ENCODE peak calls at places on chromosomes 6 and 20, in seven cellular contexts. One of them, this sample, is unnamed.

GRCh38 chr6:42774201-42774600 is 7.7 kb upstream of the BICRAL start:
- DNase-seq in psoas muscle: no peak
- DNase-seq in fibroblast of the aortic adventitia: no peak
- DNase-seq in HL-60: no peak
- DNase-seq in A549: no peak
- DNase-seq in right lobe of liver: no peak
- DNase-seq in AG04449: no peak
- DNase-seq in this sample: no peak

GRCh38 chr6:131754088-131754487 is 43.3 kb upstream of the CTAGE9 start:
- DNase-seq in psoas muscle: no peak
- DNase-seq in fibroblast of the aortic adventitia: peak
- DNase-seq in HL-60: no peak
- DNase-seq in A549: no peak
- DNase-seq in right lobe of liver: no peak
- DNase-seq in AG04449: peak
- DNase-seq in this sample: no peak

GRCh38 chr6:169487579-169488205 is 214.1 kb downstream of the WDR27 start:
- DNase-seq in psoas muscle: no peak
- DNase-seq in fibroblast of the aortic adventitia: peak
- DNase-seq in HL-60: no peak
- DNase-seq in A549: no peak
- DNase-seq in right lobe of liver: no peak
- DNase-seq in AG04449: no peak
- DNase-seq in this sample: no peak

GRCh38 chr20:47620808-47621805 is 119.4 kb downstream of the NCOA3 start:
- DNase-seq in psoas muscle: no peak
- DNase-seq in fibroblast of the aortic adventitia: peak
- DNase-seq in HL-60: peak
- DNase-seq in A549: no peak
- DNase-seq in right lobe of liver: no peak
- DNase-seq in AG04449: no peak
- DNase-seq in this sample: no peak

GRCh38 chr6:80457044-80457933 is 350.8 kb downstream of the BCKDHB start:
- DNase-seq in psoas muscle: peak
- DNase-seq in fibroblast of the aortic adventitia: peak
- DNase-seq in HL-60: no peak
- DNase-seq in A549: no peak
- DNase-seq in right lobe of liver: peak
- DNase-seq in AG04449: peak
- DNase-seq in this sample: no peak

GRCh38 chr20:23510000-23510590 is 19.2 kb downstream of the CST8 start:
- DNase-seq in psoas muscle: no peak
- DNase-seq in fibroblast of the aortic adventitia: no peak
- DNase-seq in HL-60: no peak
- DNase-seq in A549: no peak
- DNase-seq in right lobe of liver: no peak
- DNase-seq in AG04449: no peak
- DNase-seq in this sample: no peak

GRCh38 chr6:64505312-64505711 is 869.7 kb downstream of the PHF3 start:
- DNase-seq in psoas muscle: no peak
- DNase-seq in fibroblast of the aortic adventitia: no peak
- DNase-seq in HL-60: peak
- DNase-seq in A549: no peak
- DNase-seq in right lobe of liver: no peak
- DNase-seq in AG04449: no peak
- DNase-seq in this sample: no peak

GRCh38 chr20:37919389-37920040 is 16.6 kb downstream of the VSTM2L start:
- DNase-seq in psoas muscle: no peak
- DNase-seq in fibroblast of the aortic adventitia: no peak
- DNase-seq in HL-60: no peak
- DNase-seq in A549: no peak
- DNase-seq in right lobe of liver: no peak
- DNase-seq in AG04449: no peak
- DNase-seq in this sample: no peak

GRCh38 chr20:63529861-63530787 is 7.1 kb downstream of the PTK6 start:
- DNase-seq in psoas muscle: no peak
- DNase-seq in fibroblast of the aortic adventitia: no peak
- DNase-seq in HL-60: no peak
- DNase-seq in A549: no peak
- DNase-seq in right lobe of liver: no peak
- DNase-seq in AG04449: no peak
- DNase-seq in this sample: peak

GRCh38 chr6:42158011-42158410 is 15.2 kb upstream of the GUCA1A start:
- DNase-seq in psoas muscle: no peak
- DNase-seq in fibroblast of the aortic adventitia: peak
- DNase-seq in HL-60: no peak
- DNase-seq in A549: no peak
- DNase-seq in right lobe of liver: no peak
- DNase-seq in AG04449: no peak
- DNase-seq in this sample: no peak

GRCh38 chr20:3318226-3318884 is 79.4 kb upstream of the SLC4A11 start:
- DNase-seq in psoas muscle: no peak
- DNase-seq in fibroblast of the aortic adventitia: no peak
- DNase-seq in HL-60: no peak
- DNase-seq in A549: no peak
- DNase-seq in right lobe of liver: no peak
- DNase-seq in AG04449: no peak
- DNase-seq in this sample: no peak

GRCh38 chr6:46655803-46656202 is 3.0 kb downstream of the SLC25A27 start:
- DNase-seq in psoas muscle: no peak
- DNase-seq in fibroblast of the aortic adventitia: no peak
- DNase-seq in HL-60: peak
- DNase-seq in A549: peak
- DNase-seq in right lobe of liver: no peak
- DNase-seq in AG04449: no peak
- DNase-seq in this sample: no peak

GRCh38 chr6:165843568-165844113 is 180.6 kb upstream of the PDE10A start:
- DNase-seq in psoas muscle: no peak
- DNase-seq in fibroblast of the aortic adventitia: no peak
- DNase-seq in HL-60: no peak
- DNase-seq in A549: no peak
- DNase-seq in right lobe of liver: no peak
- DNase-seq in AG04449: no peak
- DNase-seq in this sample: no peak

GRCh38 chr6:33847867-33848266 is 44.1 kb upstream of the MLN start:
- DNase-seq in psoas muscle: no peak
- DNase-seq in fibroblast of the aortic adventitia: no peak
- DNase-seq in HL-60: no peak
- DNase-seq in A549: no peak
- DNase-seq in right lobe of liver: no peak
- DNase-seq in AG04449: no peak
- DNase-seq in this sample: no peak

GRCh38 chr6:148140772-148141557 is 201.7 kb upstream of the SASH1 start:
- DNase-seq in psoas muscle: no peak
- DNase-seq in fibroblast of the aortic adventitia: peak
- DNase-seq in HL-60: no peak
- DNase-seq in A549: peak
- DNase-seq in right lobe of liver: no peak
- DNase-seq in AG04449: no peak
- DNase-seq in this sample: no peak

GRCh38 chr6:133623621-133624020 is 265.3 kb upstream of the TCF21 start:
- DNase-seq in psoas muscle: no peak
- DNase-seq in fibroblast of the aortic adventitia: no peak
- DNase-seq in HL-60: no peak
- DNase-seq in A549: no peak
- DNase-seq in right lobe of liver: no peak
- DNase-seq in AG04449: no peak
- DNase-seq in this sample: no peak

GRCh38 chr20:45459606-45460005 is 9.9 kb upstream of the WFDC2 start:
- DNase-seq in psoas muscle: no peak
- DNase-seq in fibroblast of the aortic adventitia: peak
- DNase-seq in HL-60: no peak
- DNase-seq in A549: peak
- DNase-seq in right lobe of liver: no peak
- DNase-seq in AG04449: no peak
- DNase-seq in this sample: no peak
- TF ChIP-seq CTCF in psoas muscle: no peak
- TF ChIP-seq CTCF in fibroblast of the aortic adventitia: peak
- TF ChIP-seq CTCF in HL-60: no peak
- TF ChIP-seq CTCF in A549: no peak
- TF ChIP-seq CTCF in right lobe of liver: no peak
- TF ChIP-seq CTCF in AG04449: no peak
- TF ChIP-seq CTCF in this sample: no peak

DNA sequence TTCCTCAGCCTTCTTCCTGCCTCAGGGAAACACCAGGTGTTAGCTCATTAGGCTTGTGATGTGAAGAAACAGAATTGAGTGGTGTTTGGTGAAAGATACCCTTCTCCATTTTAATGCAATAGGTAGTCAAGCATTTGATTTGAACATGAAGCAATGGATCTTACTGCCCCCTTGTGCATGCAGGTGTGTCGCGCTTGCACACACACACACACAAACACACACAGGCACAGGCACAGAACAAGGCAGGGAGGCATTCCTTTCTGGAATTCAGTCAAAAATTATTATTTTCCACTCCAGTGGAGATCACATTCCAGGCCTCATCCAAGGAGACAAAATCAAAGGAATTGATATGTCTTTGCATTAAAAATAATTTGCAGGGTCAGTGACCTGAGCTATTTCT is 667.0 kb upstream of the MARCKS start:
- DNase-seq in psoas muscle: no peak
- DNase-seq in fibroblast of the aortic adventitia: no peak
- DNase-seq in HL-60: no peak
- DNase-seq in A549: no peak
- DNase-seq in right lobe of liver: no peak
- DNase-seq in AG04449: no peak
- DNase-seq in this sample: no peak
- TF ChIP-seq CTCF in psoas muscle: no peak
- TF ChIP-seq CTCF in fibroblast of the aortic adventitia: no peak
- TF ChIP-seq CTCF in HL-60: no peak
- TF ChIP-seq CTCF in A549: no peak
- TF ChIP-seq CTCF in right lobe of liver: no peak
- TF ChIP-seq CTCF in AG04449: no peak
- TF ChIP-seq CTCF in this sample: no peak

GRCh38 chr6:26305097-26305841 is 59.7 kb upstream of the BTN3A2 start:
- DNase-seq in psoas muscle: peak
- DNase-seq in fibroblast of the aortic adventitia: peak
- DNase-seq in HL-60: peak
- DNase-seq in A549: no peak
- DNase-seq in right lobe of liver: no peak
- DNase-seq in AG04449: no peak
- DNase-seq in this sample: peak
- TF ChIP-seq CTCF in psoas muscle: no peak
- TF ChIP-seq CTCF in fibroblast of the aortic adventitia: no peak
- TF ChIP-seq CTCF in HL-60: no peak
- TF ChIP-seq CTCF in A549: no peak
- TF ChIP-seq CTCF in right lobe of liver: no peak
- TF ChIP-seq CTCF in AG04449: no peak
- TF ChIP-seq CTCF in this sample: no peak

GRCh38 chr6:11653028-11653583 is 115.6 kb downstream of the TMEM170B start:
- DNase-seq in psoas muscle: no peak
- DNase-seq in fibroblast of the aortic adventitia: peak
- DNase-seq in HL-60: no peak
- DNase-seq in A549: peak
- DNase-seq in right lobe of liver: no peak
- DNase-seq in AG04449: peak
- DNase-seq in this sample: peak

GRCh38 chr6:11650297-11650696 is 112.7 kb downstream of the TMEM170B start:
- DNase-seq in psoas muscle: peak
- DNase-seq in fibroblast of the aortic adventitia: peak
- DNase-seq in HL-60: no peak
- DNase-seq in A549: no peak
- DNase-seq in right lobe of liver: no peak
- DNase-seq in AG04449: peak
- DNase-seq in this sample: no peak

GRCh38 chr6:11648436-11648775 is 110.9 kb downstream of the TMEM170B start:
- DNase-seq in psoas muscle: no peak
- DNase-seq in fibroblast of the aortic adventitia: no peak
- DNase-seq in HL-60: no peak
- DNase-seq in A549: no peak
- DNase-seq in right lobe of liver: no peak
- DNase-seq in AG04449: no peak
- DNase-seq in this sample: no peak

GRCh38 chr6:11648889-11649288 is 111.3 kb downstream of the TMEM170B start:
- DNase-seq in psoas muscle: no peak
- DNase-seq in fibroblast of the aortic adventitia: no peak
- DNase-seq in HL-60: no peak
- DNase-seq in A549: no peak
- DNase-seq in right lobe of liver: no peak
- DNase-seq in AG04449: no peak
- DNase-seq in this sample: no peak

GRCh38 chr6:11650711-11651110 is 113.2 kb downstream of the TMEM170B start:
- DNase-seq in psoas muscle: no peak
- DNase-seq in fibroblast of the aortic adventitia: peak
- DNase-seq in HL-60: no peak
- DNase-seq in A549: no peak
- DNase-seq in right lobe of liver: no peak
- DNase-seq in AG04449: no peak
- DNase-seq in this sample: no peak
- TF ChIP-seq CTCF in psoas muscle: no peak
- TF ChIP-seq CTCF in fibroblast of the aortic adventitia: no peak
- TF ChIP-seq CTCF in HL-60: no peak
- TF ChIP-seq CTCF in A549: no peak
- TF ChIP-seq CTCF in right lobe of liver: no peak
- TF ChIP-seq CTCF in AG04449: no peak
- TF ChIP-seq CTCF in this sample: no peak

DNA sequence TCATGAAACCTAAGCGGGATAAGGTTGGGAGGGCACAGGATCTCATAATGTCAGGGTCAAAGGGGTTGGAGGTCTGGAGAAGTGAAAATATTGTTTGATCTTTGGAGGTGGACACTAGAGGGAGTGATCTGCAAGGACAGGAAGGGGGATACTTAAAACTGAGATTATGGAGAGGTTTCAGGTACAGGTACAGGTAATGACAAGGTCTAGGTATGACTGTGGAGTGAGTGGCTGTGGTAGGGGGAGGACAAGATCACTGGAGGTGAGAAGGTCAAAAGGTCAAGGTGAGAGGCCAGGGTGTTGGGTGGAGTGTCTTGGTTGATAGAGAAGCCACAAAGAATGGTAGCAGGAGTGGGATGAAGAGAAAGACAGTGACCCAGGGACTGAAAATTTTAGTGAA is 16.8 kb upstream of the NOTCH4 start:
- DNase-seq in psoas muscle: no peak
- DNase-seq in fibroblast of the aortic adventitia: no peak
- DNase-seq in HL-60: no peak
- DNase-seq in A549: no peak
- DNase-seq in right lobe of liver: no peak
- DNase-seq in AG04449: no peak
- DNase-seq in this sample: no peak
- TF ChIP-seq CTCF in psoas muscle: no peak
- TF ChIP-seq CTCF in fibroblast of the aortic adventitia: no peak
- TF ChIP-seq CTCF in HL-60: no peak
- TF ChIP-seq CTCF in A549: no peak
- TF ChIP-seq CTCF in right lobe of liver: no peak
- TF ChIP-seq CTCF in AG04449: no peak
- TF ChIP-seq CTCF in this sample: no peak